ENCODE peak calls at places on chromosome 11, in six cellular contexts. One of them, this sample, is unnamed.

GRCh38 chr11:128752379-128752778 is 58.5 kb downstream of the FLI1 start:
- DNase-seq in retinal pigment epithelial cell: no peak
- DNase-seq in progenitor cell of endocrine pancreas: no peak
- DNase-seq in pancreas: no peak
- DNase-seq in cardiac muscle cell: no peak
- DNase-seq in AG09319: no peak
- DNase-seq in this sample: no peak

GRCh38 chr11:124961972-124962609 is 8.1 kb downstream of the CCDC15 start:
- DNase-seq in retinal pigment epithelial cell: peak
- DNase-seq in progenitor cell of endocrine pancreas: no peak
- DNase-seq in pancreas: no peak
- DNase-seq in cardiac muscle cell: peak
- DNase-seq in AG09319: peak
- DNase-seq in this sample: no peak

GRCh38 chr11:126284829-126285228 is 1.9 kb downstream of the TIRAP start:
- DNase-seq in retinal pigment epithelial cell: peak
- DNase-seq in progenitor cell of endocrine pancreas: no peak
- DNase-seq in pancreas: peak
- DNase-seq in cardiac muscle cell: no peak
- DNase-seq in AG09319: peak
- DNase-seq in this sample: no peak

GRCh38 chr11:105935791-105936190 is 86.2 kb downstream of the MSANTD4 start:
- DNase-seq in retinal pigment epithelial cell: no peak
- DNase-seq in progenitor cell of endocrine pancreas: no peak
- DNase-seq in pancreas: no peak
- DNase-seq in cardiac muscle cell: peak
- DNase-seq in AG09319: no peak
- DNase-seq in this sample: no peak

GRCh38 chr11:123173040-123173855 is 21.8 kb downstream of the CLMP start:
- DNase-seq in retinal pigment epithelial cell: peak
- DNase-seq in progenitor cell of endocrine pancreas: no peak
- DNase-seq in pancreas: peak
- DNase-seq in cardiac muscle cell: no peak
- DNase-seq in AG09319: peak
- DNase-seq in this sample: no peak

GRCh38 chr11:125995313-125995712 is 49.5 kb downstream of the VSIG10L2 start:
- DNase-seq in retinal pigment epithelial cell: no peak
- DNase-seq in progenitor cell of endocrine pancreas: no peak
- DNase-seq in pancreas: no peak
- DNase-seq in cardiac muscle cell: no peak
- DNase-seq in AG09319: no peak
- DNase-seq in this sample: no peak

GRCh38 chr11:20452585-20452984 is 65.1 kb downstream of the PRMT3 start:
- DNase-seq in retinal pigment epithelial cell: no peak
- DNase-seq in progenitor cell of endocrine pancreas: no peak
- DNase-seq in pancreas: no peak
- DNase-seq in cardiac muscle cell: no peak
- DNase-seq in AG09319: no peak
- DNase-seq in this sample: no peak

GRCh38 chr11:120180571-120181445 is 30.0 kb upstream of the OAF start:
- DNase-seq in retinal pigment epithelial cell: peak
- DNase-seq in progenitor cell of endocrine pancreas: no peak
- DNase-seq in pancreas: peak
- DNase-seq in cardiac muscle cell: no peak
- DNase-seq in AG09319: no peak
- DNase-seq in this sample: no peak

GRCh38 chr11:134752964-134753804 is 341.1 kb upstream of the B3GAT1 start:
- DNase-seq in retinal pigment epithelial cell: no peak
- DNase-seq in progenitor cell of endocrine pancreas: no peak
- DNase-seq in pancreas: no peak
- DNase-seq in cardiac muscle cell: no peak
- DNase-seq in AG09319: no peak
- DNase-seq in this sample: no peak

GRCh38 chr11:65354265-65355012 is at the start of gene TIGD3:
- DNase-seq in retinal pigment epithelial cell: peak
- DNase-seq in progenitor cell of endocrine pancreas: peak
- DNase-seq in pancreas: peak
- DNase-seq in cardiac muscle cell: peak
- DNase-seq in AG09319: peak
- DNase-seq in this sample: peak

GRCh38 chr11:130070829-130071205 is 1.1 kb downstream of the APLP2 start:
- DNase-seq in retinal pigment epithelial cell: no peak
- DNase-seq in progenitor cell of endocrine pancreas: no peak
- DNase-seq in pancreas: no peak
- DNase-seq in cardiac muscle cell: peak
- DNase-seq in AG09319: no peak
- DNase-seq in this sample: no peak

GRCh38 chr11:125070699-125071254 is 7.7 kb downstream of the SLC37A2 start:
- DNase-seq in retinal pigment epithelial cell: peak
- DNase-seq in progenitor cell of endocrine pancreas: no peak
- DNase-seq in pancreas: peak
- DNase-seq in cardiac muscle cell: no peak
- DNase-seq in AG09319: no peak
- DNase-seq in this sample: peak

GRCh38 chr11:66818231-66818955 is 24.8 kb upstream of the RCE1 start:
- DNase-seq in retinal pigment epithelial cell: peak
- DNase-seq in progenitor cell of endocrine pancreas: no peak
- DNase-seq in pancreas: no peak
- DNase-seq in cardiac muscle cell: no peak
- DNase-seq in AG09319: no peak
- DNase-seq in this sample: no peak

GRCh38 chr11:116513894-116514293 is 258.9 kb downstream of the BUD13 start:
- DNase-seq in retinal pigment epithelial cell: no peak
- DNase-seq in progenitor cell of endocrine pancreas: peak
- DNase-seq in pancreas: peak
- DNase-seq in cardiac muscle cell: peak
- DNase-seq in AG09319: no peak
- DNase-seq in this sample: no peak

GRCh38 chr11:74319139-74319538 is 7.7 kb upstream of the P4HA3 start:
- DNase-seq in retinal pigment epithelial cell: peak
- DNase-seq in progenitor cell of endocrine pancreas: no peak
- DNase-seq in pancreas: no peak
- DNase-seq in cardiac muscle cell: no peak
- DNase-seq in AG09319: no peak
- DNase-seq in this sample: no peak

GRCh38 chr11:31640611-31641010 is 131.0 kb downstream of the ELP4 start:
- DNase-seq in retinal pigment epithelial cell: no peak
- DNase-seq in progenitor cell of endocrine pancreas: no peak
- DNase-seq in pancreas: no peak
- DNase-seq in cardiac muscle cell: peak
- DNase-seq in AG09319: no peak
- DNase-seq in this sample: no peak

GRCh38 chr11:124179311-124179710 is 3.8 kb upstream of the OR10D3 start:
- DNase-seq in retinal pigment epithelial cell: no peak
- DNase-seq in progenitor cell of endocrine pancreas: no peak
- DNase-seq in pancreas: no peak
- DNase-seq in cardiac muscle cell: no peak
- DNase-seq in AG09319: no peak
- DNase-seq in this sample: no peak

GRCh38 chr11:36041988-36042606 is 98.2 kb downstream of the LDLRAD3 start:
- DNase-seq in retinal pigment epithelial cell: no peak
- DNase-seq in progenitor cell of endocrine pancreas: no peak
- DNase-seq in pancreas: no peak
- DNase-seq in cardiac muscle cell: no peak
- DNase-seq in AG09319: no peak
- DNase-seq in this sample: no peak
- TF ChIP-seq CTCF in retinal pigment epithelial cell: peak
- TF ChIP-seq CTCF in progenitor cell of endocrine pancreas: peak
- TF ChIP-seq CTCF in pancreas: peak
- TF ChIP-seq CTCF in cardiac muscle cell: peak
- TF ChIP-seq CTCF in AG09319: peak
- TF ChIP-seq CTCF in this sample: peak

GRCh38 chr11:132422725-132423124 is 1052.3 kb downstream of the NTM start:
- DNase-seq in retinal pigment epithelial cell: no peak
- DNase-seq in progenitor cell of endocrine pancreas: no peak
- DNase-seq in pancreas: no peak
- DNase-seq in cardiac muscle cell: no peak
- DNase-seq in AG09319: no peak
- DNase-seq in this sample: no peak
- TF ChIP-seq CTCF in retinal pigment epithelial cell: no peak
- TF ChIP-seq CTCF in progenitor cell of endocrine pancreas: no peak
- TF ChIP-seq CTCF in pancreas: no peak
- TF ChIP-seq CTCF in cardiac muscle cell: no peak
- TF ChIP-seq CTCF in AG09319: no peak
- TF ChIP-seq CTCF in this sample: no peak

GRCh38 chr11:60871378-60872061 is 4.2 kb downstream of the ZP1 start:
- DNase-seq in retinal pigment epithelial cell: no peak
- DNase-seq in progenitor cell of endocrine pancreas: no peak
- DNase-seq in pancreas: no peak
- DNase-seq in cardiac muscle cell: peak
- DNase-seq in AG09319: no peak
- DNase-seq in this sample: peak
- TF ChIP-seq CTCF in retinal pigment epithelial cell: no peak
- TF ChIP-seq CTCF in progenitor cell of endocrine pancreas: no peak
- TF ChIP-seq CTCF in pancreas: no peak
- TF ChIP-seq CTCF in cardiac muscle cell: peak
- TF ChIP-seq CTCF in AG09319: peak
- TF ChIP-seq CTCF in this sample: peak

DNA sequence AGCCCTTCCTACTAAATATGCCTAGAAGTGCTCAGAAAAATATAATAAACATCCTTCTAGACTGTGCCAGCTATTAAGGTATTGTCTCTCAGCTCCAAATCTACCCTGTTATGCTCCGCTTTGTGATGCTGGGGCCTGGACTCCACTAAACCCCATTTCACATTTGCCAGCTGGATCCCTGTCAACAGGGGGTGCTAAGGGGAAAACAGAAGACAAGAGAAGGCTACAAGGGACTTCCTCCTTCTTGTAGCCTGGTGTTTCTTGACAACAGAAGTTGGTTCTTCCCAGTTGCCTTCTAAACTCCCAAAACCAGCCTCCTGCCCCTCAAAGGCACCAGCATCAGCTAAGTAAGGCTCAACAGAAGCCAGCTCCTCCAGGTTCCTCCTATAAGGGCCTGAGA is 5.2 kb downstream of the NUMA1 start:
- DNase-seq in retinal pigment epithelial cell: no peak
- DNase-seq in progenitor cell of endocrine pancreas: no peak
- DNase-seq in pancreas: no peak
- DNase-seq in cardiac muscle cell: no peak
- DNase-seq in AG09319: no peak
- DNase-seq in this sample: no peak
- TF ChIP-seq CTCF in retinal pigment epithelial cell: peak
- TF ChIP-seq CTCF in progenitor cell of endocrine pancreas: no peak
- TF ChIP-seq CTCF in pancreas: no peak
- TF ChIP-seq CTCF in cardiac muscle cell: peak
- TF ChIP-seq CTCF in AG09319: peak
- TF ChIP-seq CTCF in this sample: no peak

GRCh38 chr11:76008474-76008873 is 193.5 kb downstream of the UVRAG start:
- DNase-seq in retinal pigment epithelial cell: no peak
- DNase-seq in progenitor cell of endocrine pancreas: no peak
- DNase-seq in pancreas: no peak
- DNase-seq in cardiac muscle cell: no peak
- DNase-seq in AG09319: no peak
- DNase-seq in this sample: no peak

GRCh38 chr11:76010051-76010450 is 195.0 kb downstream of the UVRAG start:
- DNase-seq in retinal pigment epithelial cell: no peak
- DNase-seq in progenitor cell of endocrine pancreas: no peak
- DNase-seq in pancreas: no peak
- DNase-seq in cardiac muscle cell: no peak
- DNase-seq in AG09319: no peak
- DNase-seq in this sample: no peak

DNA sequence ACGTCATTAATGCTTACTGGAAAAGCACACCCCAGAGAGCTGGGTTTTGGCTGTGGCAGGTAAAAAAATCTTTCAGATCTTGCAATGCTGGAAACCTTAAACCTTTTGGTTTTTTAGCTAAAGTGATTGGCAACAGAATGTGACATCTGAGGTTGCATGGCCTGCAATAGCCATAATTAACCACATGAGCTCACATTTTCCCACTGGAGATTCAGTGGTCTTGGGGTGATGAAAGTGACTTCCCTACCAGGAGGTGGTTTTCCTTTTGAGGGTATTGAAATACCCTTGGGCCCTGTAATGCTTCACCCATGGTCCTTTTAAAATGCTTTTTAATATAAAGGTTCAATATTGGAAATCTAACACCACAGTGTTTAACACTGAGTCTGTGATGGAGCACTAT is 192.8 kb downstream of the WNT11 start:
- DNase-seq in retinal pigment epithelial cell: no peak
- DNase-seq in progenitor cell of endocrine pancreas: no peak
- DNase-seq in pancreas: no peak
- DNase-seq in cardiac muscle cell: no peak
- DNase-seq in AG09319: no peak
- DNase-seq in this sample: no peak
- TF ChIP-seq CTCF in retinal pigment epithelial cell: no peak
- TF ChIP-seq CTCF in progenitor cell of endocrine pancreas: no peak
- TF ChIP-seq CTCF in pancreas: no peak
- TF ChIP-seq CTCF in cardiac muscle cell: no peak
- TF ChIP-seq CTCF in AG09319: no peak
- TF ChIP-seq CTCF in this sample: no peak

GRCh38 chr11:86152006-86152862 is 83.3 kb upstream of the PICALM start:
- DNase-seq in retinal pigment epithelial cell: peak
- DNase-seq in progenitor cell of endocrine pancreas: no peak
- DNase-seq in pancreas: peak
- DNase-seq in cardiac muscle cell: no peak
- DNase-seq in AG09319: no peak
- DNase-seq in this sample: no peak
- TF ChIP-seq CTCF in retinal pigment epithelial cell: no peak
- TF ChIP-seq CTCF in progenitor cell of endocrine pancreas: no peak
- TF ChIP-seq CTCF in pancreas: no peak
- TF ChIP-seq CTCF in cardiac muscle cell: no peak
- TF ChIP-seq CTCF in AG09319: no peak
- TF ChIP-seq CTCF in this sample: no peak

This sample was measured in heart left ventricle.